ENCODE peak calls at places on chromosomes 4 and X, in four cellular contexts. Z is uterus, N is pancreas, U is IMR-90. Y is an unnamed sample.

GRCh38 chrX:54495814-54496516 is at the start of gene FGD1:
- DNase-seq in Z (peak; percentile 72), U (peak; percentile 41), N (peak; percentile 68), Y (peak; percentile 33)

GRCh38 chr4:168880087-168880675 is 129.9 kb downstream of the CBR4 start:
- DNase-seq in Z (no peak), U (peak; percentile 56), N (no peak), Y (no peak)

GRCh38 chr4:166957451-166957850 is 276.8 kb downstream of the SPOCK3 start:
- DNase-seq in N (no peak), U (no peak), Z (no peak), Y (no peak)

GRCh38 chrX:119552508-119552907 is 12.7 kb downstream of the STEEP1 start:
- DNase-seq in Z (no peak), U (peak; percentile 54), N (no peak), Y (no peak)

GRCh38 chr4:186037182-186037581 is 31.8 kb upstream of the TLR3 start:
- DNase-seq in N (no peak), Z (no peak), U (no peak), Y (no peak)

GRCh38 chr4:158020175-158020574 is 152.7 kb downstream of the GASK1B start:
- DNase-seq in U (peak; percentile 96), Z (peak; percentile 78), N (peak; percentile 57), Y (no peak)

GRCh38 chrX:70026112-70026850 is 23.5 kb downstream of the AWAT2 start:
- DNase-seq in U (peak; percentile 5), Z (no peak), N (no peak), Y (no peak)

GRCh38 chrX:129772796-129773431 is 6.8 kb upstream of the SASH3 start:
- DNase-seq in Z (no peak), U (no peak), N (peak; percentile 63), Y (peak; percentile 26)

GRCh38 chr4:113086172-113086695 is 36.8 kb downstream of the ANK2 start:
- DNase-seq in N (no peak), Z (no peak), U (no peak), Y (no peak)

GRCh38 chr4:94253036-94253435 is 45.4 kb downstream of the SMARCAD1 start:
- DNase-seq in U (peak; percentile 7), N (no peak), Z (no peak), Y (no peak)

GRCh38 chr4:153530284-153530995 is 64.3 kb downstream of the TMEM131L start:
- DNase-seq in U (no peak), N (no peak), Z (no peak), Y (no peak)

GRCh38 chrX:39650883-39651282 is 446.9 kb downstream of the BCOR start:
- DNase-seq in U (no peak), Z (no peak), N (no peak), Y (no peak)

GRCh38 chrX:133151320-133151719 is 54.4 kb upstream of the USP26 start:
- DNase-seq in U (no peak), N (no peak), Z (no peak), Y (no peak)

GRCh38 chr4:157072002-157072401 is 3.9 kb upstream of the GLRB start:
- DNase-seq in U (peak; percentile 55), Z (no peak), N (no peak), Y (no peak)

GRCh38 chr4:85761803-85762202 is 286.9 kb downstream of the ARHGAP24 start:
- DNase-seq in U (peak; percentile 82), Z (no peak), N (peak; percentile 44), Y (no peak)

GRCh38 chrX:39944416-39944815 is 153.3 kb downstream of the BCOR start:
- DNase-seq in N (no peak), U (no peak), Z (no peak), Y (no peak)

GRCh38 chr4:53852343-53852742 is 212.1 kb downstream of the CHIC2 start:
- DNase-seq in Z (no peak), N (no peak), U (peak; percentile 81), Y (no peak)

GRCh38 chrX:50448565-50448964 is 22.1 kb downstream of the DGKK start:
- DNase-seq in N (no peak), Z (no peak), U (peak; percentile 1), Y (no peak)

GRCh38 chr4:97150966-97151365 is 992.3 kb downstream of the STPG2 start:
- DNase-seq in U (no peak), Z (no peak), N (no peak), Y (no peak)

GRCh38 chrX:53284684-53285447 is 3.5 kb upstream of the IQSEC2 start:
- DNase-seq in Z (peak; percentile 57), N (peak; percentile 35), U (peak; percentile 36), Y (peak; percentile 1)

GRCh38 chr4:74546020-74546419 is 101.1 kb downstream of the AREG start:
- DNase-seq in U (no peak), Z (no peak), N (no peak), Y (no peak)

GRCh38 chr4:8745828-8746225 is 125.8 kb downstream of the HMX1 start:
- DNase-seq in N (no peak), Z (peak; percentile 1), U (no peak), Y (no peak)

GRCh38 chrX:9342581-9343051 is 122.2 kb upstream of the TBL1X start:
- DNase-seq in Z (peak; percentile 89), N (peak; percentile 80), U (peak; percentile 80), Y (peak; percentile 67)

GRCh38 chrX:73903941-73904340 is 340.9 kb downstream of the CHIC1 start:
- DNase-seq in N (no peak), U (peak; percentile 20), Z (no peak), Y (no peak)

GRCh38 chr4:119025916-119026661 is 109.5 kb upstream of the MYOZ2 start:
- DNase-seq in Z (peak; percentile 88), U (peak; percentile 93), N (no peak), Y (no peak)
- H3K27ac ChIP-seq in Z (peak overlapping the region; percentile 93), U (peak overlapping the region; percentile 89), N (no peak overlapping the region), Y (no peak overlapping the region)

GRCh38 chr4:159146454-159146853 is 43.6 kb downstream of the RAPGEF2 start:
- DNase-seq in N (no peak), U (peak; percentile 9), Z (no peak), Y (no peak)
- H3K27ac ChIP-seq in N (no peak overlapping the region), U (peak overlapping the region; percentile 40), Z (no peak overlapping the region), Y (no peak overlapping the region)

DNA sequence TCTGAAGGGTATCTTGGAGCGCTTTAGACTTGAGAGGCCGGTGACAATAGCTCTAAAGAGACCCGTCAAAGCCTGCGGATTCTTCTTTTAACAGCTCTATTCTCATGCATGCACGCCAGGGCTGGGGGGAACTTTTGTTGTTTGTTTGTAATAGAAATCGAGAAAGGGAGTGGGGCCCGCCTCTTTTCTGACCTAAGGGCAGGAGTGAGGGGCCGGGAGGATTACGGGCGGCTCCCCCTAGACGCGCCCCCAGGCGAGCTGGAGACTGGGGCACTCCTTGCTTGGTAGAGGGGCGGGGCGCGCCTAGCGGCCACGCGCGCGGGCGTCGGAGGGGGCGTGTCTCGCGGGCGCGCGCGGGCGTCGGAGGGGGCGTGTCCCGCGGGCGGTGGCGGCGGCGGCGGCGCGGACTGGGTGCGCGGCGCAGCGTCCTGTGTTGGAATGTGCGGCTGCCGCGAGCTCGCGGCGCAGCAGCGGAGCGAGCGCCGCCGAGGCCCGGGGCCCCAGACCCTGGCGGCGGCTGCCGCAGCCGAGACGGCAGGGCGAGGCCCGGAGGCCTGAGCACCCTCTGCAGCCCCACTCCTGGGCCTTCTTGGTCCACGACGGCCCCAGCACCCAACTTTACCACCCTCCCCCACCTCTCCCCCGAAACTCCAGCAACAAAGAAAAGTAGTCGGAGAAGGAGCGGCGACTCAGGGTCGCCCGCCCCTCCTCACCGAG is at the start of gene REST:
- DNase-seq in Z (peak; percentile 72), U (peak; percentile 52), N (peak; percentile 75), Y (peak; percentile 64)
- H3K27ac ChIP-seq in Z (peak within 1 kb of the TSS; percentile 87), U (peak within 1 kb of the TSS; percentile 96), N (peak within 1 kb of the TSS; percentile 94), Y (peak within 1 kb of the TSS; percentile 70)

GRCh38 chrX:28697732-28698131 is 110.5 kb downstream of the IL1RAPL1 start:
- DNase-seq in Z (no peak), N (no peak), U (no peak), Y (no peak)

GRCh38 chrX:28693101-28693500 is 105.9 kb downstream of the IL1RAPL1 start:
- DNase-seq in U (no peak), N (no peak), Z (no peak), Y (no peak)
- H3K27ac ChIP-seq in U (no peak overlapping the region), N (no peak overlapping the region), Z (no peak overlapping the region), Y (peak overlapping the region; percentile 72)

DNA sequence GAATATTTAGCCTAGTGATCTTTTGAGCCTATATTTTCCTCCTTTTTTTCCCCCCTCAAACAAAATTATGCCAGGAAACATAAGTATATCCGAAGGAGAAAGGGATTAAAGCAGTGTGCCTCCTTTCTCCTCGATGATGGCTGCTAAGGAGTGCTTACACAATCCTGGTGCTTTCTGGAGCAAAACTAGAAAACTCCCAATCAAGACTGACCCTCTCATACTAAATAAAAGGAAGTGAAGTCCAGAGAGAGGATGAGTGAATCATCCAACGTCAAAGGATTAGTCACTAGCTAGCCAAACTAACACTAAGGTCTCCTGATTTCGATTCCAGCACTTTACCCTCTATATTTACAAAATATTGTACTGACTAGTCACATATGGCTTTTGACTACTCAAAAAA is 146.8 kb downstream of the PPP3CA start:
- DNase-seq in N (no peak), U (peak; percentile 98), Z (no peak), Y (no peak)
- H3K27ac ChIP-seq in N (no peak overlapping the region), U (no peak overlapping the region), Z (no peak overlapping the region), Y (no peak overlapping the region)

DNA sequence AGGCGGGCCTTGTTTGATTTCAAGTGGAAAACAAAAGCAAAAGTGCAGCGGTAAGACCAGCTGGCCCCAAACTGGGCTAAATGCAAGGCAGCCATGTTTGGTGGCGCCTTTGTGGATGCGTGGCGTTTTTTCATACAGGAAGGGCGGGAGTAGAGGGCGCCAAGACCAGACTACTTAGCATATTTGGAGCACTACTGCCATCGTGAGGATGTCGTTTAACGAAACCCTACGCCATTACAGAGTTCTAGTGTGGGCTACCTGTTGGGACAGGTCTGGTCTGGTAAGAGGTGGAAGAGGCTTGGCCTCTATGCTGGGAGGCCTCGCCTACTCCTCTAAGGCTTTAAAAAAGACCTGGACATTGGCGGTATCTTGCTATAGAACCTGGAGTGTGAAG is 230.7 kb upstream of the STK26 start:
- DNase-seq in Z (peak; percentile 91), U (peak; percentile 94), N (peak; percentile 92), Y (peak; percentile 85)
- H3K27ac ChIP-seq in Z (peak overlapping the region; percentile 80), U (no peak overlapping the region), N (peak overlapping the region; percentile 81), Y (no peak overlapping the region)

DNA sequence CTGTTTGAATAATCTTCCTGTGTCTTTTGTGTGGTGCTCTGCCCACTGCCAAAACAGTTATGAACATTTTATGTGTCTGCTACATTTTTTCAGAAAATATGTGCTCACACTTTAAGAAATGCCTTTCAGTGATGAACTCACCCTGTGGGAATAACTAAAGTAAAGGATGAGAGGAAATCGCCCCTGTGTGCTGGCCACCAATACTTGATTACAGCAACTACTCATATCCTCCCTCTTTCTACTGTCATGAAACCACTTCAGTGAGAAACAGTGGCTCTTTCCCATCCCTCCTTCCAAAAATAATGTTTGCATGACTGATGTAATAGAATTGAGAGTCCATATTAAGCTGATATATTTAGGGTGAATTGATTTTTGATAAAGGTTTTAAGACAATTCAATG is 900.9 kb downstream of the RAB28 start:
- DNase-seq in Z (no peak), N (no peak), U (no peak), Y (no peak)
- H3K27ac ChIP-seq in Z (no peak overlapping the region), N (no peak overlapping the region), U (no peak overlapping the region), Y (no peak overlapping the region)

Y was measured in substantia nigra.